ENCODE peak calls at places on chromosomes 3 and 15, in ten cellular contexts. L is transverse colon, A is HCT116, J is HepG2, F is K562, G is spleen, P is stomach, K is endothelial cell of umbilical vein, V is prostate gland, T is upper lobe of left lung. E is an unnamed sample.

GRCh38 chr3:62562017-62562416 is 188.7 kb upstream of the FEZF2 start:
- DNase-seq in L (no peak), A (no peak), J (no peak), F (no peak), G (no peak), P (no peak), K (peak; percentile 78), V (no peak), T (no peak), E (no peak)

GRCh38 chr3:41638381-41638780 is 323.5 kb downstream of the ULK4 start:
- DNase-seq in L (no peak), A (no peak), J (no peak), F (no peak), G (no peak), P (no peak), K (no peak), V (no peak), T (no peak), E (no peak)

GRCh38 chr3:106457278-106458210 is 588.7 kb upstream of the CBLB start:
- DNase-seq in L (no peak), A (no peak), J (no peak), F (no peak), G (no peak), P (no peak), K (peak; percentile 24), V (peak; percentile 83), T (no peak), E (no peak)

GRCh38 chr3:141561426-141562034 is 74.7 kb downstream of the RASA2 start:
- DNase-seq in L (peak; percentile 11), A (peak; percentile 58), J (peak; percentile 63), F (peak; percentile 42), G (no peak), P (no peak), K (peak; percentile 85), V (peak; percentile 47), T (no peak), E (no peak)

GRCh38 chr3:71285086-71285485 is 298.4 kb downstream of the FOXP1 start:
- DNase-seq in L (no peak), A (no peak), J (no peak), F (no peak), G (no peak), P (no peak), K (no peak), V (no peak), T (no peak), E (no peak)

GRCh38 chr3:157127268-157127667 is 32.7 kb downstream of the CCNL1 start:
- DNase-seq in L (no peak), A (no peak), J (no peak), F (no peak), G (no peak), P (no peak), K (no peak), V (no peak), T (no peak), E (no peak)

GRCh38 chr3:21292971-21293370 is 458.0 kb downstream of the ZNF385D start:
- DNase-seq in L (no peak), A (no peak), J (no peak), F (no peak), G (no peak), P (no peak), K (no peak), V (no peak), T (no peak), E (no peak)

GRCh38 chr15:76012021-76012551 is at the start of gene NRG4:
- DNase-seq in L (peak; percentile 26), A (peak; percentile 10), J (no peak), F (no peak), G (no peak), P (peak; percentile 48), K (peak; percentile 17), V (no peak), T (no peak), E (no peak)

GRCh38 chr3:122668930-122669730 is 11.5 kb upstream of the PARP14 start:
- DNase-seq in L (no peak), A (peak; percentile 89), J (peak; percentile 50), F (peak; percentile 7), G (no peak), P (no peak), K (no peak), V (no peak), T (no peak), E (no peak)

GRCh38 chr3:189961525-189962161 is 159.1 kb downstream of the P3H2 start:
- DNase-seq in L (peak; percentile 82), A (peak; percentile 75), J (peak; percentile 67), F (peak; percentile 53), G (peak; percentile 79), P (peak; percentile 83), K (peak; percentile 89), V (peak; percentile 71), T (no peak), E (no peak)

GRCh38 chr3:170785454-170785853 is 84.5 kb downstream of the RPL22L1 start:
- DNase-seq in L (no peak), A (no peak), J (no peak), F (no peak), G (no peak), P (no peak), K (no peak), V (no peak), T (no peak), E (no peak)

GRCh38 chr3:147313513-147313912 is 92.8 kb downstream of the ZIC4 start:
- DNase-seq in L (no peak), A (no peak), J (no peak), F (no peak), G (no peak), P (no peak), K (no peak), V (no peak), T (no peak), E (no peak)

GRCh38 chr3:139653582-139653981 is 24.2 kb downstream of the NMNAT3 start:
- DNase-seq in L (no peak), A (no peak), J (peak; percentile 25), F (no peak), G (no peak), P (no peak), K (no peak), V (no peak), T (no peak), E (no peak)

GRCh38 chr15:89566141-89566540 is 9.1 kb upstream of the TICRR start:
- DNase-seq in L (no peak), A (no peak), J (no peak), F (no peak), G (no peak), P (no peak), K (no peak), V (no peak), T (no peak), E (peak; percentile 47)

GRCh38 chr3:117184574-117184973 is 475.0 kb downstream of the TUSC7 start:
- DNase-seq in L (no peak), A (no peak), J (no peak), F (no peak), G (no peak), P (no peak), K (peak; percentile 3), V (no peak), T (no peak), E (no peak)

DNA sequence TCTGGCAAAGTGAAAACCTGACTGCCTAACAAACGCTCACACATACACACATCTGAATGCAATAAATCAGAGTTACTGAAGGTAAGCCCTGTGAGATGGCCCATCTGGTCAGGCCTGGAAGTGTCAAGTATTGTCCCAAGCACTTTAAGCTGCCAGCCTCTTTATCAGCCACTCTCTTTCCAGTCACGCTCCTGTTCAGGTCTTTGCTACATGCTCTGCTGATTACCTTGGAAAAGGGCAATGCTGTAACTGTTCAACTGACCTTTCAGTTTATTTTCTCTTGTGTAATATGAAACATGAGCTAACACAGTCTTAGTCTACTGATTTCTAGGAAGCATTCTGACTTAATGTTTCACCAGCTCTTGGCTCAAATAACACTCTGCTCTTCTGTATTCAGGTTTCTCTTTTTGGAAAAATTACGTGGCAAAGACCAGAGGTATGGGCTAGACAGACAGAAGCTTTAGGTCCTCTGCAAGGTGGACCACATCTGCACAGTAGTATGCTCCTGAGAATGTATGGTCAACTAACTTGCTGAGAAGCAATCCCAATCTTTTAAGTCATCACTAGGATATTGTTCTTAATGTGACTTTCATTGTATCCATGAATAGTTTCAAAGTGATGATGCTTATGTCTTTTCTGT is 44.5 kb downstream of the GBE1 start:
- DNase-seq in L (no peak), A (no peak), J (peak; percentile 86), F (no peak), G (no peak), P (peak; percentile 46), K (no peak), V (no peak), T (no peak), E (no peak)
- TF ChIP-seq POLR2AphosphoS5 in L (no peak), A (no peak), J (no peak), F (no peak), G (no peak), P (peak; percentile 17), K (no peak), V (peak; percentile 5), T (no peak), E (no peak)

DNA sequence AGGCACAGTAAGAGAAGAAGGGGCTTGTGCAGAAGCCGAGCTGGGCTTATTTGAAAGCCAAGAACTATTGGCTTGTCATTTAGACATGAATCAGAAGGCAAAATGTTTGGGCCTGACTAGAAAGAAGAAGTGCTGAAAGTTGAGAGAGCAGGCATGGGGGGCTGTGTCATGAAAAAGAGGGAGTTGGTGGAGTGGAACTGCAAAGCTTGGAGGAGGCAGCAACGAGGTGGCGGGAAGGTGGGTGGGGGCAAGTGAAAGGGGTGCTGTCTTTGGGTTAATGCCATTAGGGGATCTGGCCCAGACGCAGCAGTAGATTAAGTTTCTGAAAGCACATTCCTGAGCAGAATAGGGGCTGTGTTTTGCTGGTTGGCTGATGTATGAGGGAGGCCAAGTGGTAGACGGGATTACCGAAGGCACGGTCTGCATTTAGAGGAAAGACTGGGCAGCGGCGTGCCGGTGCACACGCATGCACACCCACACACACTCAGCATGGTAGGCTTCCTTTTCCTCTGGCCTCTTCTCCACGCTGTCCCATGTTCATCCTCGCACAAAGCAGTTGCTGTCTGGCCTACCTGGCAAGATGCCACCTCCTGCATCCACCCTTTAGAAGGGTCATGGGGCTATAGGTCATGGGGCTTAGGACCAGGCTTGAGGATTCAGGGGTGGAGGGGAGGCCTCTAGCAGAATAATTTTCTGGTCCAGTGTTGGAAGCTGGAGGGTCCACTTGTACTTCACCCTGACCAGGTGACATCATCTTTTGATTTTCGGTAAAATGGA is 43.0 kb downstream of the BOC start:
- DNase-seq in L (no peak), A (no peak), J (no peak), F (no peak), G (no peak), P (no peak), K (no peak), V (no peak), T (no peak), E (no peak)
- H3K27ac ChIP-seq in L (peak overlapping the region; percentile 39), A (no peak overlapping the region), J (no peak overlapping the region), F (no peak overlapping the region), G (no peak overlapping the region), P (no peak overlapping the region), K (no peak overlapping the region), V (peak overlapping the region; percentile 26), T (no peak overlapping the region), E (peak overlapping the region; percentile 61)

GRCh38 chr3:29280675-29281264 is at the start of gene RBMS3:
- DNase-seq in L (peak; percentile 75), A (peak; percentile 48), J (no peak), F (no peak), G (peak; percentile 81), P (peak; percentile 58), K (peak; percentile 95), V (peak; percentile 83), T (no peak), E (no peak)
- TF ChIP-seq POLR2A in L (peak; percentile 67), A (no peak), J (no peak), F (no peak), G (peak; percentile 12), P (no peak), K (no peak), V (no peak), T (no peak), E (no peak)

GRCh38 chr15:81752149-81752942 is 293.5 kb downstream of the MEX3B start:
- DNase-seq in L (peak; percentile 21), A (no peak), J (no peak), F (no peak), G (no peak), P (peak; percentile 31), K (peak; percentile 3), V (peak; percentile 45), T (no peak), E (no peak)
- TF ChIP-seq POLR2AphosphoS5 in L (peak; percentile 18), A (no peak), J (no peak), F (no peak), G (no peak), P (no peak), K (no peak), V (no peak), T (no peak), E (no peak)

E was measured in vagina.